ENCODE peak calls at places on chromosome X, in five cellular contexts. D is thoracic aorta, T is kidney, F is pancreas, E is PC-3. C is an unnamed sample. For H3K4me1, the result is how much of the 10 kb centered on the place peaks cover.

GRCh38 chrX:108735680-108736508 is 469 bp downstream of the IRS4 start:
- DNase-seq in E (no peak), D (no peak), F (no peak), T (peak), C (no peak)

GRCh38 chrX:49172280-49172780 is 632 bp downstream of the PLP2 start:
- DNase-seq in D (no peak), F (peak), T (peak), E (peak), C (peak)

GRCh38 chrX:111875881-111876280 is at the start of gene TRPC5OS:
- DNase-seq in T (no peak), F (no peak), E (no peak), D (no peak), C (no peak)

GRCh38 chrX:9501362-9501761 is 36.5 kb downstream of the TBL1X start:
- DNase-seq in T (no peak), E (no peak), D (no peak), F (no peak), C (peak)

GRCh38 chrX:40933132-40934078 is 151.8 kb upstream of the USP9X start:
- DNase-seq in F (no peak), E (peak), D (no peak), T (no peak), C (no peak)

GRCh38 chrX:101450951-101451350 is 34.3 kb upstream of the ARMCX4 start:
- DNase-seq in D (no peak), E (no peak), T (peak), F (no peak), C (no peak)

GRCh38 chrX:119399772-119400101 is 601 bp downstream of the SLC25A43 start:
- DNase-seq in E (no peak), D (no peak), T (no peak), F (no peak), C (no peak)

GRCh38 chrX:110851780-110852179 is 56.2 kb upstream of the CHRDL1 start:
- DNase-seq in E (peak), F (peak), D (no peak), T (no peak), C (no peak)

GRCh38 chrX:3545901-3546300 is 167.5 kb downstream of the PRKX start:
- DNase-seq in T (no peak), D (no peak), F (no peak), E (no peak), C (no peak)

GRCh38 chrX:101931104-101931493 is 728 bp downstream of the ZMAT1 start:
- DNase-seq in T (no peak), D (no peak), F (no peak), E (no peak), C (no peak)

GRCh38 chrX:20531667-20532066 is 265.0 kb upstream of the RPS6KA3 start:
- DNase-seq in F (no peak), E (peak), T (no peak), D (no peak), C (no peak)

GRCh38 chrX:54494970-54495813 is 842 bp downstream of the FGD1 start:
- DNase-seq in F (peak), T (peak), E (peak), D (no peak), C (no peak)

GRCh38 chrX:54496517-54496852 is 451 bp upstream of the FGD1 start:
- DNase-seq in F (no peak), T (no peak), D (no peak), E (no peak), C (no peak)

GRCh38 chrX:54492340-54492739 is 3.7 kb downstream of the FGD1 start:
- DNase-seq in E (peak), T (peak), F (no peak), D (peak), C (no peak)

GRCh38 chrX:54495814-54496516 is at the start of gene FGD1:
- DNase-seq in E (peak), T (peak), D (no peak), F (peak), C (peak)

GRCh38 chrX:54494166-54494969 is 1.7 kb downstream of the FGD1 start:
- DNase-seq in D (no peak), E (no peak), T (no peak), F (no peak), C (no peak)
- H3K4me1 ChIP-seq in D (under half), E (under half), T (under half), F (under half), C (under half)

GRCh38 chrX:107102980-107103379 is 15.6 kb downstream of the RBM41 start:
- DNase-seq in E (peak), D (no peak), T (no peak), F (no peak), C (no peak)
- TF ChIP-seq CTCF in E (peak), D (no peak), T (no peak), F (no peak), C (no peak)

DNA sequence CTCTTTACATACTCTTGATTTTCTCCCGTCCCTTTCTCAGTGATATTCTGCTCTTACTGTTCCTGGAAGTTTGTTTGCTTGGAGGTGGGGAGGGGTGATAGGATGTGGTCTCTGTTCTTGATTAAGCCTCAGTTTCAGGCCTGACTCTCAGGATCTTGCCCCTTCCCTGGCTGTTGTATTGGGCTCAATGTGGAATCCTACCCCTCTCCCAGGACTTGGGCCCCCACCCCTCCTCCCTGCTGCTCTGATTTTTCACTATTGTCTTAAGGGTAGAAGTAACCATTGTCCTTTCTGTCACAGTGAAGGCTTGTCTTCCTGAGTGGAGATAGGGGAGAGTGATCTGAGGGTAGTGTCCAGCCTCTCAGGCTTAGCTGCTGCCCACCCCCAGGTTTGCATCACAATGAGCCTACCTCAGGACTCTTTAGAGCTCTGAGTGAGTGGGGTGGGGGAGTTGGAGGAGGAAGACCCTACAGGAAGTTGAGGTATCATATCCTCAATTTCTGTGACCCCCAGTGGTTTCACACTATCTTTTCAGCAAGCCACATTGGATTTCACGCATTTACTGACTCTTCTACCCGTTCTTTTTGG is 16.5 kb downstream of the CDKL5 start:
- DNase-seq in F (no peak), T (no peak), E (no peak), D (no peak), C (no peak)
- H3K4me1 ChIP-seq in F (under half), T (under half), E (under half), D (under half), C (under half)

DNA sequence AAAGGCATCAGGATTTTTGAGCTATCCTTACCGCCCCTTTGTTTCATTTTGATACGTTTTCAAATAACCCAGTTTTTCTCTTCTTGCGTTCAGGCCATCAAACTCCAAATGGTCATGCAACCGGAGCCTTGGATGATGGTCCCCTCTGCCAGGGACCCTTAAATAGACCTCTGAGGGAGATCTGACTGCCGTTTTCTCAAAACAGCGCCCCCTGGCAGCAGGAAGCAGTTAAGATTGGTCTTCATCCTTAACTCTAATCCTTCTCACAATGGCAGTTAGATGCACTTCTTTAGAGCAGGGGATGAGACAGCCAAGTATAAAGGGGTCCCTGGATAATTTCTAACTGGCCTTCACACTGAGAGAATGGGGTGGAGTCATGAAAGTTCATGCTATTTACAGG is 525.0 kb upstream of the SPANXN1 start:
- DNase-seq in T (no peak), E (no peak), D (no peak), F (no peak), C (no peak)
- TF ChIP-seq CTCF in T (no peak), E (peak), D (no peak), F (no peak), C (no peak)

GRCh38 chrX:63635750-63636149 is 149.3 kb downstream of the ARHGEF9 start:
- DNase-seq in E (no peak), D (no peak), T (no peak), F (no peak), C (no peak)
- H3K4me1 ChIP-seq in E (under half), D (under half), T (under half), F (under half), C (under half)

GRCh38 chrX:140123446-140123845 is 158.1 kb upstream of the CXorf66 start:
- DNase-seq in D (no peak), T (no peak), F (no peak), E (peak), C (no peak)
- TF ChIP-seq CTCF in D (no peak), T (no peak), F (no peak), E (peak), C (no peak)

GRCh38 chrX:78652971-78653822 is 5.9 kb downstream of the RTL3 start:
- DNase-seq in E (peak), D (no peak), T (no peak), F (no peak), C (no peak)

GRCh38 chrX:78659955-78660354 is 827 bp upstream of the RTL3 start:
- DNase-seq in E (no peak), F (no peak), T (no peak), D (no peak), C (no peak)

GRCh38 chrX:78650906-78651437 is 8.2 kb downstream of the RTL3 start:
- DNase-seq in F (no peak), D (no peak), T (no peak), E (peak), C (no peak)

GRCh38 chrX:78658851-78659744 is at the start of gene RTL3:
- DNase-seq in T (no peak), E (peak), D (no peak), F (no peak), C (no peak)

DNA sequence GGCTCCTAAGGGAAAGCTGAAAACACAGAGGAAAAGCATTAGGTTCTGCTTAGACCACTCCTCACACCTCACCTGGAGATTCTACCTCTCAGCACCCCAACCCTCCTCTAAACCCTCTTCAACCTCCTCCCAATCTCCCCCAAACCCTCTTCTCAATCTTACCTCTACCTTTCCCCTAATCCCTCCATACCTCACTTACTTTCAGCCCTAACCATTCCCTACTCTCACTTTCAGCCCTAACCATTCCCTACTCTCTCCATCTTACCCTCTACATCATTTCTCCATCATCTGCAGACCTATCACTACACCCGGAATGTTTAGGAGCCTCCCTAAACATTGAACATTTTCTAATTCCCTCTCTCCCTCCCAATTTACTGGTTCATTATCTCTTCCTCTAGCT is 3.5 kb downstream of the RTL3 start:
- DNase-seq in E (no peak), F (no peak), T (no peak), D (no peak), C (no peak)
- H3K4me1 ChIP-seq in E (under half), F (under half), T (under half), D (under half), C (under half)

DNA sequence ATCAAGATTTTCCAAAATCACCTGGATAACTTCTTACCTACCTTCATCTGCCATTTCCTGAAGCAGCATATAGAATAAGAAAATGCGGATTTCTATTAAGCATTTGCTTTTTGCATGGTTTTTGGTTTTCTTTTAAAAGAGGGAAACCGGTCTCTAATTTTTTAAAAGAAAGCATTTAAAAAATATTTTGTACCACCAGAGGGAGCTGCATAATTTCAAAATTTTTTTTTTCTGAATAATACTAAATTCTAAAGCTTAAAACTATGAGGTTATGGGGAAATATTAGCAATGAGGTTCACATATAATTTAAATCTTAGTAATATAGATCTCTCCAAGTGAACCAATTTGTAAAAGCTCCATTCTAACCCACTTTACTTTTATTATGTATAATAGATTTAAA is 137.7 kb upstream of the TENT5D start:
- DNase-seq in T (no peak), F (no peak), E (peak), D (no peak), C (no peak)
- TF ChIP-seq CTCF in T (no peak), F (no peak), E (peak), D (no peak), C (peak)

GRCh38 chrX:107729558-107730297 is 45.9 kb downstream of the TSC22D3 start:
- DNase-seq in E (peak), F (no peak), T (no peak), D (no peak), C (no peak)
- H3K4me1 ChIP-seq in E (half or more), F (under half), T (under half), D (half or more), C (under half)

DNA sequence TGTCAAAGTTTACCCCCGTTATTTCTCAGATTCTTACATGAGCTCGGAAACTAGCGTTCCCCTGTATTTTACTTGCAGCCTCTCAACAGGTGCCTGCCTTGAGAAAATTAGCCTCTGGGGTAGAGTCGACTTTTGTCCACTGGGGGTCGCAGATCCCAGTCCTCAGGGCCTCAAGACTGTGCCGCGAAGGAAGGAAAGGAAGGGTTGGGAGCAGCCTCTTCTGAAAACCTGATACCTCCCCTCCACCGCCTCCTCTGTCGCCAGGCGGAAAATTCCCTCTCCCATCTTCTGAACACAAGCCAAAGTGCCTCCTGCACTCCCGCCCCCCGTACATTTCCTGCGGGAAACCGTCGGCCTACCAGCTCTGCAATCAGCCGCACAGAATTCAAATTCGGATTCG is 44.4 kb upstream of the TMSB15B start:
- DNase-seq in D (no peak), E (peak), T (no peak), F (peak), C (no peak)
- TF ChIP-seq CTCF in D (peak), E (peak), T (peak), F (peak), C (peak)